ENCODE peak calls at places on chromosomes 12 and 14, in ten cellular contexts. One of them, this sample, is unnamed.

GRCh38 chr14:57287745-57288144 is 19.0 kb downstream of the AP5M1 start:
- DNase-seq in uterus: no peak
- DNase-seq in fibroblast of lung: no peak
- DNase-seq in cardiac muscle cell: no peak
- DNase-seq in brain microvascular endothelial cell: no peak
- DNase-seq in OCI-LY7: no peak
- DNase-seq in osteocyte: no peak
- DNase-seq in HFF-Myc: no peak
- DNase-seq in fibroblast of pulmonary artery: no peak
- DNase-seq in MCF 10A: no peak
- DNase-seq in this sample: no peak

GRCh38 chr12:92208613-92209121 is 63.0 kb upstream of the BTG1 start:
- DNase-seq in MCF 10A: peak
- DNase-seq in cardiac muscle cell: peak
- DNase-seq in HFF-Myc: no peak
- DNase-seq in osteocyte: no peak
- DNase-seq in fibroblast of lung: peak
- DNase-seq in uterus: no peak
- DNase-seq in brain microvascular endothelial cell: peak
- DNase-seq in fibroblast of pulmonary artery: peak
- DNase-seq in OCI-LY7: peak
- DNase-seq in this sample: peak

GRCh38 chr14:59897757-59898383 is 22.1 kb upstream of the LRRC9 start:
- DNase-seq in fibroblast of lung: peak
- DNase-seq in MCF 10A: peak
- DNase-seq in HFF-Myc: no peak
- DNase-seq in brain microvascular endothelial cell: peak
- DNase-seq in uterus: no peak
- DNase-seq in OCI-LY7: peak
- DNase-seq in osteocyte: no peak
- DNase-seq in cardiac muscle cell: peak
- DNase-seq in fibroblast of pulmonary artery: peak
- DNase-seq in this sample: peak

GRCh38 chr12:114875323-114875722 is 191.3 kb upstream of the TBX3 start:
- DNase-seq in uterus: no peak
- DNase-seq in MCF 10A: no peak
- DNase-seq in osteocyte: no peak
- DNase-seq in fibroblast of pulmonary artery: no peak
- DNase-seq in fibroblast of lung: no peak
- DNase-seq in OCI-LY7: no peak
- DNase-seq in cardiac muscle cell: no peak
- DNase-seq in HFF-Myc: no peak
- DNase-seq in brain microvascular endothelial cell: no peak
- DNase-seq in this sample: no peak

GRCh38 chr14:103998027-103998426 is 55.7 kb upstream of the RD3L start:
- DNase-seq in MCF 10A: no peak
- DNase-seq in uterus: no peak
- DNase-seq in HFF-Myc: no peak
- DNase-seq in fibroblast of pulmonary artery: no peak
- DNase-seq in brain microvascular endothelial cell: no peak
- DNase-seq in OCI-LY7: no peak
- DNase-seq in cardiac muscle cell: no peak
- DNase-seq in osteocyte: peak
- DNase-seq in fibroblast of lung: no peak
- DNase-seq in this sample: no peak

GRCh38 chr12:58069268-58069967 is 128.1 kb downstream of the ATP23 start:
- DNase-seq in brain microvascular endothelial cell: no peak
- DNase-seq in uterus: no peak
- DNase-seq in cardiac muscle cell: peak
- DNase-seq in fibroblast of pulmonary artery: peak
- DNase-seq in HFF-Myc: no peak
- DNase-seq in osteocyte: no peak
- DNase-seq in OCI-LY7: no peak
- DNase-seq in fibroblast of lung: peak
- DNase-seq in MCF 10A: peak
- DNase-seq in this sample: no peak

GRCh38 chr12:69210661-69211060 is 28.7 kb upstream of the CPSF6 start:
- DNase-seq in MCF 10A: no peak
- DNase-seq in osteocyte: no peak
- DNase-seq in uterus: no peak
- DNase-seq in HFF-Myc: no peak
- DNase-seq in fibroblast of lung: no peak
- DNase-seq in OCI-LY7: no peak
- DNase-seq in cardiac muscle cell: no peak
- DNase-seq in brain microvascular endothelial cell: no peak
- DNase-seq in fibroblast of pulmonary artery: no peak
- DNase-seq in this sample: no peak

GRCh38 chr14:69471436-69471835 is 13.1 kb upstream of the PLEKHD1 start:
- DNase-seq in OCI-LY7: no peak
- DNase-seq in fibroblast of pulmonary artery: no peak
- DNase-seq in uterus: no peak
- DNase-seq in fibroblast of lung: no peak
- DNase-seq in HFF-Myc: no peak
- DNase-seq in cardiac muscle cell: no peak
- DNase-seq in brain microvascular endothelial cell: no peak
- DNase-seq in MCF 10A: no peak
- DNase-seq in osteocyte: no peak
- DNase-seq in this sample: no peak

GRCh38 chr14:74360163-74360562 is 11.9 kb downstream of the VRTN start:
- DNase-seq in HFF-Myc: no peak
- DNase-seq in osteocyte: no peak
- DNase-seq in fibroblast of pulmonary artery: no peak
- DNase-seq in cardiac muscle cell: no peak
- DNase-seq in fibroblast of lung: no peak
- DNase-seq in brain microvascular endothelial cell: no peak
- DNase-seq in uterus: no peak
- DNase-seq in MCF 10A: no peak
- DNase-seq in OCI-LY7: no peak
- DNase-seq in this sample: no peak

GRCh38 chr14:48536318-48536717 is 860.9 kb upstream of the MDGA2 start:
- DNase-seq in MCF 10A: peak
- DNase-seq in fibroblast of lung: no peak
- DNase-seq in cardiac muscle cell: no peak
- DNase-seq in uterus: no peak
- DNase-seq in osteocyte: no peak
- DNase-seq in fibroblast of pulmonary artery: no peak
- DNase-seq in brain microvascular endothelial cell: no peak
- DNase-seq in OCI-LY7: peak
- DNase-seq in HFF-Myc: no peak
- DNase-seq in this sample: no peak

GRCh38 chr12:6269986-6270385 is 40.5 kb upstream of the PLEKHG6 start:
- DNase-seq in uterus: no peak
- DNase-seq in fibroblast of lung: no peak
- DNase-seq in cardiac muscle cell: no peak
- DNase-seq in osteocyte: no peak
- DNase-seq in fibroblast of pulmonary artery: no peak
- DNase-seq in OCI-LY7: no peak
- DNase-seq in MCF 10A: no peak
- DNase-seq in brain microvascular endothelial cell: no peak
- DNase-seq in HFF-Myc: no peak
- DNase-seq in this sample: no peak
- TF ChIP-seq CTCF in uterus: no peak
- TF ChIP-seq CTCF in fibroblast of lung: no peak
- TF ChIP-seq CTCF in cardiac muscle cell: no peak
- TF ChIP-seq CTCF in osteocyte: no peak
- TF ChIP-seq CTCF in fibroblast of pulmonary artery: no peak
- TF ChIP-seq CTCF in OCI-LY7: no peak
- TF ChIP-seq CTCF in MCF 10A: no peak
- TF ChIP-seq CTCF in brain microvascular endothelial cell: no peak
- TF ChIP-seq CTCF in HFF-Myc: no peak
- TF ChIP-seq CTCF in this sample: no peak

GRCh38 chr14:93207468-93208308 is 632 bp downstream of the UBR7 start:
- DNase-seq in MCF 10A: peak
- DNase-seq in fibroblast of pulmonary artery: peak
- DNase-seq in HFF-Myc: no peak
- DNase-seq in brain microvascular endothelial cell: peak
- DNase-seq in fibroblast of lung: peak
- DNase-seq in OCI-LY7: peak
- DNase-seq in osteocyte: peak
- DNase-seq in cardiac muscle cell: peak
- DNase-seq in uterus: no peak
- DNase-seq in this sample: peak

GRCh38 chr14:93212432-93212831 is 5.4 kb downstream of the UBR7 start:
- DNase-seq in fibroblast of lung: no peak
- DNase-seq in HFF-Myc: no peak
- DNase-seq in OCI-LY7: peak
- DNase-seq in fibroblast of pulmonary artery: no peak
- DNase-seq in cardiac muscle cell: no peak
- DNase-seq in uterus: no peak
- DNase-seq in osteocyte: no peak
- DNase-seq in brain microvascular endothelial cell: no peak
- DNase-seq in MCF 10A: no peak
- DNase-seq in this sample: peak

GRCh38 chr14:93201155-93201704 is 5.6 kb downstream of the GON7 start:
- DNase-seq in osteocyte: no peak
- DNase-seq in cardiac muscle cell: no peak
- DNase-seq in fibroblast of pulmonary artery: no peak
- DNase-seq in MCF 10A: peak
- DNase-seq in OCI-LY7: no peak
- DNase-seq in uterus: no peak
- DNase-seq in HFF-Myc: no peak
- DNase-seq in fibroblast of lung: no peak
- DNase-seq in brain microvascular endothelial cell: no peak
- DNase-seq in this sample: no peak

DNA sequence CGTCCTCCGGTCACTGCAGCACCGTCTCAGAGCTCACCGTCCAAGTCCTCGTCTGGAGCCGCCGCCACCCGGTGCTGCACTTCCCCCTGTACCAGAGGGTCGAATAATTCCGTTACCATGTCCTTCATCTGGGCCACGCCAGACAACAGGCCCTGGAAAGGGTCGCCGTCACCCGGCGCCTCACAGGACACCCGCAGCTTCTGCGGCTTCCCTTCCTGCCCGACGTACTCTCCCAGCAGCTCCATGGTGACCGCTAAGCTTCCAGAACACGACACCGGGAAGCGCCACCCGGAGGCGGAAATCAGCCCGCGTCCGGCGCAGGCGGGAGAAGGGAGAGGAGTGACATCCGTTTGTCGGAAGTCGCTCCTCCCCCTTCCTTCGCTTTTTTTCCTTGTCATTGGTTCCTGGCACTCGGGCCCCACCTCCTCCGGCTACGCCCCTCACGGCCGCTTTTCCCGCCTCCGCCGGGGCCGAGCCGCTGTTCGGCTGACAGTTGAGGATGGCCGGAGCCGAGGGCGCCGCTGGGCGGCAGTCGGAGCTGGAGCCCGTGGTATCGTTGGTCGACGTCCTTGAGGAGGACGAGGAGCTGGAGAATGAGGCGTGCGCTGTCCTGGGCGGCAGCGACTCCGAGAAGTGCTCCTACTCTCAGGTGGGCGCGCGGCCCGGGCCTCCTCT is at the start of the genes GON7 and UBR7:
- DNase-seq in fibroblast of pulmonary artery: peak
- DNase-seq in OCI-LY7: peak
- DNase-seq in HFF-Myc: peak
- DNase-seq in uterus: peak
- DNase-seq in fibroblast of lung: peak
- DNase-seq in osteocyte: peak
- DNase-seq in MCF 10A: peak
- DNase-seq in cardiac muscle cell: peak
- DNase-seq in brain microvascular endothelial cell: peak
- DNase-seq in this sample: peak
- TF ChIP-seq CTCF in fibroblast of pulmonary artery: peak
- TF ChIP-seq CTCF in OCI-LY7: no peak
- TF ChIP-seq CTCF in HFF-Myc: no peak
- TF ChIP-seq CTCF in uterus: peak
- TF ChIP-seq CTCF in fibroblast of lung: no peak
- TF ChIP-seq CTCF in osteocyte: no peak
- TF ChIP-seq CTCF in MCF 10A: no peak
- TF ChIP-seq CTCF in cardiac muscle cell: peak
- TF ChIP-seq CTCF in brain microvascular endothelial cell: peak
- TF ChIP-seq CTCF in this sample: peak

GRCh38 chr14:76812422-76813383 is at the start of gene ANGEL1:
- DNase-seq in cardiac muscle cell: peak
- DNase-seq in MCF 10A: peak
- DNase-seq in OCI-LY7: peak
- DNase-seq in brain microvascular endothelial cell: peak
- DNase-seq in uterus: peak
- DNase-seq in fibroblast of pulmonary artery: peak
- DNase-seq in HFF-Myc: peak
- DNase-seq in osteocyte: peak
- DNase-seq in fibroblast of lung: peak
- DNase-seq in this sample: peak

GRCh38 chr14:76812093-76812421 is 625 bp downstream of the ANGEL1 start:
- DNase-seq in HFF-Myc: no peak
- DNase-seq in fibroblast of pulmonary artery: no peak
- DNase-seq in osteocyte: no peak
- DNase-seq in MCF 10A: peak
- DNase-seq in uterus: no peak
- DNase-seq in cardiac muscle cell: no peak
- DNase-seq in OCI-LY7: peak
- DNase-seq in brain microvascular endothelial cell: no peak
- DNase-seq in fibroblast of lung: no peak
- DNase-seq in this sample: peak

GRCh38 chr14:76811561-76811960 is 1.1 kb downstream of the ANGEL1 start:
- DNase-seq in cardiac muscle cell: no peak
- DNase-seq in fibroblast of pulmonary artery: peak
- DNase-seq in brain microvascular endothelial cell: no peak
- DNase-seq in MCF 10A: peak
- DNase-seq in OCI-LY7: no peak
- DNase-seq in osteocyte: no peak
- DNase-seq in uterus: no peak
- DNase-seq in fibroblast of lung: no peak
- DNase-seq in HFF-Myc: no peak
- DNase-seq in this sample: no peak

GRCh38 chr14:76810525-76810924 is 2.2 kb downstream of the ANGEL1 start:
- DNase-seq in fibroblast of lung: no peak
- DNase-seq in HFF-Myc: no peak
- DNase-seq in OCI-LY7: no peak
- DNase-seq in uterus: no peak
- DNase-seq in cardiac muscle cell: no peak
- DNase-seq in MCF 10A: no peak
- DNase-seq in brain microvascular endothelial cell: no peak
- DNase-seq in osteocyte: no peak
- DNase-seq in fibroblast of pulmonary artery: no peak
- DNase-seq in this sample: no peak

DNA sequence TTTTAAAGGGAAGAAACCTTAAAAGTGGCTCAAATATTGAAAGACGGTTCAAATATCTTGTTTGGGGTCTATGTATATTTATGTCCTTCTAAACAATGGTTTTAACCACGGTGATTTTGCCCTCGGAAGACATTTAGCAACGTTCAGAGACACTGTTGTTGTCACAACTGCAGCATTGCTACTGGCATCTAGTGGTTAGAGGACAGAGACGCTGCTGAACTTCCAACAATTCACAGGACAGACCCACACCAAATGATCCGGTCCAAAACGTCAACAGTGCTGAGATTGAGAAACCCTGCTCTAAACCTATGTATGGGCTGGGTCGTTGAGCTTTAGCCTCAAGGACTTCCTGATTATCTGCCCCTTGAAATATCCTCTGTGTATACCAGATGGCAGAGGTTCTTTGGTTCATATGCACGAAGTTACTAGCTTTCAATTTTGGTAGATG is 1.7 kb downstream of the ANGEL1 start:
- DNase-seq in OCI-LY7: peak
- DNase-seq in uterus: no peak
- DNase-seq in osteocyte: no peak
- DNase-seq in fibroblast of pulmonary artery: peak
- DNase-seq in cardiac muscle cell: peak
- DNase-seq in MCF 10A: peak
- DNase-seq in HFF-Myc: no peak
- DNase-seq in brain microvascular endothelial cell: peak
- DNase-seq in fibroblast of lung: peak
- DNase-seq in this sample: peak
- TF ChIP-seq CTCF in OCI-LY7: peak
- TF ChIP-seq CTCF in uterus: peak
- TF ChIP-seq CTCF in osteocyte: peak
- TF ChIP-seq CTCF in fibroblast of pulmonary artery: peak
- TF ChIP-seq CTCF in cardiac muscle cell: peak
- TF ChIP-seq CTCF in MCF 10A: peak
- TF ChIP-seq CTCF in HFF-Myc: peak
- TF ChIP-seq CTCF in brain microvascular endothelial cell: peak
- TF ChIP-seq CTCF in fibroblast of lung: peak
- TF ChIP-seq CTCF in this sample: peak

GRCh38 chr12:127293507-127294310 is 973.3 kb upstream of the TMEM132C start:
- DNase-seq in fibroblast of pulmonary artery: peak
- DNase-seq in uterus: no peak
- DNase-seq in fibroblast of lung: peak
- DNase-seq in brain microvascular endothelial cell: peak
- DNase-seq in osteocyte: peak
- DNase-seq in HFF-Myc: peak
- DNase-seq in OCI-LY7: peak
- DNase-seq in cardiac muscle cell: peak
- DNase-seq in MCF 10A: peak
- DNase-seq in this sample: no peak
- TF ChIP-seq CTCF in fibroblast of pulmonary artery: peak
- TF ChIP-seq CTCF in uterus: peak
- TF ChIP-seq CTCF in fibroblast of lung: peak
- TF ChIP-seq CTCF in brain microvascular endothelial cell: peak
- TF ChIP-seq CTCF in osteocyte: peak
- TF ChIP-seq CTCF in HFF-Myc: peak
- TF ChIP-seq CTCF in OCI-LY7: peak
- TF ChIP-seq CTCF in cardiac muscle cell: peak
- TF ChIP-seq CTCF in MCF 10A: peak
- TF ChIP-seq CTCF in this sample: peak